ENCODE peak calls at places on chromosomes 1 and 21, in six cellular contexts. U, J, F, L, V and K are unnamed samples.

GRCh38 chr1:197103295-197103694 is 36.2 kb upstream of the F13B start:
- DNase-seq in U (no peak), J (no peak), F (no peak), L (no peak), V (no peak), K (no peak)

GRCh38 chr1:24317081-24317480 is 2.1 kb upstream of the GRHL3 start:
- DNase-seq in U (no peak), J (no peak), F (no peak), L (no peak), V (no peak), K (no peak)

GRCh38 chr1:239587066-239587465 is 200.7 kb downstream of the CHRM3 start:
- DNase-seq in U (peak; percentile 12), J (no peak), F (no peak), L (no peak), V (no peak), K (peak; percentile 14)

GRCh38 chr1:204213668-204214662 is at the start of gene GOLT1A:
- DNase-seq in U (peak; percentile 31), J (peak; percentile 52), F (peak; percentile 77), L (peak; percentile 84), V (peak; percentile 79), K (no peak)

GRCh38 chr21:34668803-34669148 is at the start of gene CLIC6:
- DNase-seq in U (no peak), J (no peak), F (no peak), L (peak; percentile 57), V (peak; percentile 72), K (no peak)

GRCh38 chr1:54838565-54839180 is 37.5 kb upstream of the TTC22 start:
- DNase-seq in U (no peak), J (no peak), F (no peak), L (no peak), V (peak; percentile 17), K (no peak)

GRCh38 chr1:93652335-93652949 is 29.2 kb downstream of the BCAR3 start:
- DNase-seq in U (no peak), J (no peak), F (no peak), L (no peak), V (no peak), K (no peak)

GRCh38 chr1:62725981-62726588 is 37.9 kb upstream of the DOCK7 start:
- DNase-seq in U (no peak), J (peak; percentile 2), F (peak; percentile 40), L (no peak), V (no peak), K (no peak)

GRCh38 chr1:23980006-23980724 is at the start of gene SRSF10:
- DNase-seq in U (peak; percentile 96), J (peak; percentile 98), F (peak; percentile 100), L (peak; percentile 99), V (peak; percentile 98), K (peak; percentile 100)

GRCh38 chr1:241810769-241811402 is 37.1 kb upstream of the EXO1 start:
- DNase-seq in U (no peak), J (no peak), F (no peak), L (no peak), V (no peak), K (no peak)

GRCh38 chr1:228276901-228277490 is 69.2 kb downstream of the OBSCN start:
- DNase-seq in U (no peak), J (no peak), F (no peak), L (no peak), V (no peak), K (no peak)

GRCh38 chr1:209823143-209824041 is 4.4 kb upstream of the UTP25 start:
- DNase-seq in U (no peak), J (peak; percentile 79), F (peak; percentile 87), L (peak; percentile 52), V (no peak), K (peak; percentile 69)
- H3K4me3 ChIP-seq in U (no peak overlapping the region), J (no peak overlapping the region), F (peak overlapping the region; percentile 58), L (no peak overlapping the region), V (no peak overlapping the region), K (no peak overlapping the region)

DNA sequence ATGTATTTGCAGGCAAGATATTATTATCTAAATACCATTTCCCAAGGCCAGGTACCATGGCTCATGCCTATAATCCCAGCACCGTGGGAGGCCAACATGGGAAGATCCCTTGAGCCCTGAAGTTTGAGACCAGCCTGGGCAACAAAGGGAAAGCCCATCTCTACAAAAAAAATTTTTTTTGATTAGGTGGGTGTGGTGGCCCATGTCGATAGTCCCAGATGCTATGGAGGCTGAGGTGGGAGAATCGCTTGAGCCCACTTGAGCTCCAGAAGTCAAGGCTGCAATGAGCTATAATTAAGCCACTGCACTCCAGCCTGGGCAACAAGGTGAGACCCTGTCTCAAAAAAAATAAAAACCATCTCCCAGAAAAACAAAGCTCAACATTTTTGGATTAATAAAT is 2.2 kb downstream of the STMN1 start:
- DNase-seq in U (no peak), J (no peak), F (no peak), L (no peak), V (no peak), K (no peak)
- H3K4me3 ChIP-seq in U (no peak overlapping the region), J (peak overlapping the region; percentile 63), F (peak overlapping the region; percentile 87), L (peak overlapping the region; percentile 90), V (no peak overlapping the region), K (peak overlapping the region; percentile 62)

GRCh38 chr1:6621429-6622391 is 3.0 kb upstream of the THAP3 start:
- DNase-seq in U (no peak), J (no peak), F (no peak), L (no peak), V (no peak), K (no peak)
- H3K4me3 ChIP-seq in U (no peak overlapping the region), J (no peak overlapping the region), F (no peak overlapping the region), L (no peak overlapping the region), V (no peak overlapping the region), K (no peak overlapping the region)

GRCh38 chr1:169797281-169797680 is 2.6 kb upstream of the METTL18 start:
- DNase-seq in U (no peak), J (no peak), F (no peak), L (no peak), V (no peak), K (no peak)
- H3K4me3 ChIP-seq in U (no peak overlapping the region), J (no peak overlapping the region), F (no peak overlapping the region), L (no peak overlapping the region), V (no peak overlapping the region), K (no peak overlapping the region)

GRCh38 chr1:51425273-51425672 is 93.8 kb downstream of the EPS15 start:
- DNase-seq in U (no peak), J (no peak), F (no peak), L (no peak), V (no peak), K (no peak)

GRCh38 chr1:51421961-51422360 is 91.6 kb upstream of the TTC39A start:
- DNase-seq in U (no peak), J (peak; percentile 75), F (peak; percentile 78), L (peak; percentile 73), V (no peak), K (peak; percentile 60)

GRCh38 chr1:51423098-51423821 is 92.9 kb upstream of the TTC39A start:
- DNase-seq in U (no peak), J (no peak), F (peak; percentile 55), L (peak; percentile 7), V (no peak), K (no peak)

GRCh38 chr1:51420867-51421627 is 90.7 kb upstream of the TTC39A start:
- DNase-seq in U (no peak), J (no peak), F (no peak), L (no peak), V (no peak), K (no peak)

GRCh38 chr1:51422367-51423097 is 92.2 kb upstream of the TTC39A start:
- DNase-seq in U (no peak), J (no peak), F (no peak), L (no peak), V (no peak), K (no peak)
- H3K4me3 ChIP-seq in U (no peak overlapping the region), J (no peak overlapping the region), F (no peak overlapping the region), L (no peak overlapping the region), V (no peak overlapping the region), K (no peak overlapping the region)

GRCh38 chr1:26318338-26319064 is 743 bp downstream of the CD52 start:
- DNase-seq in U (no peak), J (no peak), F (peak; percentile 58), L (no peak), V (no peak), K (no peak)
- H3K4me3 ChIP-seq in U (peak overlapping the region; percentile 93), J (no peak overlapping the region), F (no peak overlapping the region), L (no peak overlapping the region), V (peak overlapping the region; percentile 13), K (no peak overlapping the region)

GRCh38 chr1:40386796-40387195 is 13.3 kb downstream of the SMAP2 start:
- DNase-seq in U (no peak), J (no peak), F (no peak), L (no peak), V (no peak), K (no peak)
- H3K4me3 ChIP-seq in U (peak overlapping the region; percentile 63), J (no peak overlapping the region), F (no peak overlapping the region), L (no peak overlapping the region), V (no peak overlapping the region), K (no peak overlapping the region)

GRCh38 chr1:147547065-147547464 is 5.8 kb downstream of the BCL9 start:
- DNase-seq in U (no peak), J (no peak), F (no peak), L (no peak), V (no peak), K (no peak)

GRCh38 chr1:147539122-147539575 is 2.2 kb upstream of the BCL9 start:
- DNase-seq in U (no peak), J (peak; percentile 97), F (peak; percentile 98), L (no peak), V (no peak), K (no peak)

GRCh38 chr1:147541672-147542548 is 609 bp downstream of the BCL9 start:
- DNase-seq in U (no peak), J (peak; percentile 7), F (peak; percentile 73), L (peak; percentile 82), V (no peak), K (no peak)

GRCh38 chr1:147545133-147545532 is 3.8 kb downstream of the BCL9 start:
- DNase-seq in U (peak; percentile 77), J (peak; percentile 84), F (peak; percentile 83), L (peak; percentile 32), V (no peak), K (peak; percentile 98)

DNA sequence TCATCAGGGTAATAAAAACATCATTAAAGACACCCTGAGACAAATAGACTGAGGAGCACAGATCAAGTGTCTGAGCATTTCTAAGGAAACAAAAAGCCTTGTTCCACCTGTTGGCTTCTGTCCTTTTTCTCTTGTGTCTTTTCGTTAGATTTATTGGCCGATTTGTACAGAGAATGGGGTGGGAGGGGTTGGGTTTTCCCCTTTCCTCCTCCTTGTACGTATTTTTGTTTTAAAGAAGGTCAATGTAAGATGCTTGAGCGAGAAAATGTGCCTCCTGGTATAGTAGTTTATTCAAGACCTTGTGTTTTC is 1.2 kb downstream of the BCL9 start:
- DNase-seq in U (no peak), J (no peak), F (no peak), L (no peak), V (no peak), K (no peak)
- H3K4me3 ChIP-seq in U (peak overlapping the region; percentile 71), J (peak overlapping the region; percentile 55), F (peak overlapping the region; percentile 83), L (peak overlapping the region; percentile 74), V (peak overlapping the region; percentile 57), K (peak overlapping the region; percentile 73)

DNA sequence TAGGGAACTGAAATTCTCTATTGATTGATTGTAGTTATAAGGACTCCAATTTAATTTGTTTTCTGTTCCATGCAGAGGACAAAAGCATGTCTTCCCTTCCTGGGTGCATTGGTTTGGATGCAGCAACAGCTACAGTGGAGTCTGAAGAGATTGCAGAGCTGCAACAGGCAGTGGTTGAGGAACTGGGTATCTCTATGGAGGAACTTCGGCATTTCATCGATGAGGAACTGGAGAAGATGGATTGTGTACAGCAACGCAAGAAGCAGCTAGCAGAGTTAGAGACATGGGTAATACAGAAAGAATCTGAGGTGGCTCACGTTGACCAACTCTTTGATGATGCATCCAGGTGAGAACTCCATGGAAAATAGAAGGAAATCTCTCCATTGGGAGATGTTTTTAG is 1.5 kb downstream of the SETDB1 start:
- DNase-seq in U (no peak), J (no peak), F (no peak), L (no peak), V (no peak), K (no peak)
- H3K4me3 ChIP-seq in U (no peak overlapping the region), J (no peak overlapping the region), F (no peak overlapping the region), L (no peak overlapping the region), V (no peak overlapping the region), K (no peak overlapping the region)